ENCODE peak calls at places on chromosomes 3 and 15, in eight cellular contexts. H, E, P, A, R, M, G and Z are unnamed samples.

GRCh38 chr3:44555753-44556152 is 760 bp downstream of the ZKSCAN7 start:
- DNase-seq in P (no peak), M (no peak), E (no peak), A (no peak), R (no peak), H (no peak), G (no peak), Z (no peak)

GRCh38 chr15:87844031-87844430 is 412.5 kb downstream of the NTRK3 start:
- DNase-seq in E (no peak), A (no peak), H (no peak), R (no peak), M (no peak), P (no peak), G (no peak), Z (no peak)

GRCh38 chr15:69232144-69232543 is 66.6 kb upstream of the PAQR5 start:
- DNase-seq in M (no peak), E (no peak), R (no peak), G (no peak), A (no peak), H (no peak), P (no peak), Z (no peak)

GRCh38 chr15:69939513-69940440 is 157.9 kb downstream of the TLE3 start:
- DNase-seq in M (peak), P (no peak), E (no peak), A (no peak), G (no peak), R (no peak), H (no peak), Z (no peak)

GRCh38 chr3:98901032-98901464 is 447 bp downstream of the DCBLD2 start:
- DNase-seq in E (peak), P (peak), M (no peak), R (peak), H (peak), G (peak), A (no peak), Z (peak)

GRCh38 chr3:138230525-138230924 is 43.4 kb downstream of the ARMC8 start:
- DNase-seq in R (no peak), A (no peak), M (no peak), G (no peak), H (no peak), E (no peak), P (no peak), Z (no peak)

GRCh38 chr3:175065492-175065891 is 206.4 kb downstream of the NAALADL2 start:
- DNase-seq in H (no peak), R (no peak), M (no peak), G (no peak), A (no peak), P (no peak), E (no peak), Z (no peak)

GRCh38 chr3:183515968-183516851 is 39.3 kb downstream of the KLHL6 start:
- DNase-seq in M (no peak), R (no peak), G (no peak), H (no peak), A (peak), P (peak), E (no peak), Z (no peak)

GRCh38 chr3:57128863-57129602 is 36.1 kb downstream of the IL17RD start:
- DNase-seq in A (no peak), M (no peak), P (no peak), G (no peak), E (no peak), R (no peak), H (no peak), Z (no peak)

GRCh38 chr3:100073555-100074307 is 40.6 kb downstream of the FILIP1L start:
- DNase-seq in A (no peak), G (peak), R (no peak), H (no peak), M (no peak), E (peak), P (peak), Z (no peak)

GRCh38 chr3:122786067-122786466 is 7.6 kb downstream of the HSPBAP1 start:
- DNase-seq in P (no peak), A (no peak), E (no peak), M (no peak), G (no peak), R (no peak), H (no peak), Z (no peak)

GRCh38 chr3:64650096-64650622 is 37.6 kb downstream of the ADAMTS9 start:
- DNase-seq in R (no peak), H (no peak), M (no peak), A (no peak), G (no peak), P (no peak), E (no peak), Z (no peak)

GRCh38 chr3:129519896-129520440 is 8.5 kb upstream of the RHO start:
- DNase-seq in H (no peak), G (no peak), P (no peak), E (no peak), R (no peak), A (no peak), M (no peak), Z (no peak)
- TF ChIP-seq EP300 in H (no peak), G (no peak), P (no peak), E (no peak), R (no peak), A (no peak), M (no peak), Z (no peak)

GRCh38 chr15:49435201-49435600 is 12.2 kb downstream of the FGF7 start:
- DNase-seq in M (no peak), P (no peak), G (no peak), H (no peak), E (no peak), R (no peak), A (no peak), Z (no peak)
- TF ChIP-seq EP300 in M (no peak), P (no peak), G (no peak), H (no peak), E (no peak), R (no peak), A (no peak), Z (no peak)

GRCh38 chr3:128425846-128426127 is 40.9 kb downstream of the DNAJB8 start:
- DNase-seq in M (no peak), P (no peak), R (no peak), H (no peak), G (no peak), A (no peak), E (no peak), Z (no peak)

GRCh38 chr3:128424508-128425069 is 42.1 kb downstream of the DNAJB8 start:
- DNase-seq in P (no peak), R (no peak), H (peak), G (no peak), A (no peak), M (no peak), E (no peak), Z (no peak)

GRCh38 chr3:128427175-128427857 is 39.4 kb downstream of the DNAJB8 start:
- DNase-seq in A (no peak), R (no peak), G (no peak), H (no peak), P (no peak), E (no peak), M (no peak), Z (no peak)

GRCh38 chr3:128425142-128425845 is 41.4 kb downstream of the DNAJB8 start:
- DNase-seq in G (no peak), P (no peak), A (no peak), E (no peak), R (no peak), M (no peak), H (no peak), Z (no peak)

DNA sequence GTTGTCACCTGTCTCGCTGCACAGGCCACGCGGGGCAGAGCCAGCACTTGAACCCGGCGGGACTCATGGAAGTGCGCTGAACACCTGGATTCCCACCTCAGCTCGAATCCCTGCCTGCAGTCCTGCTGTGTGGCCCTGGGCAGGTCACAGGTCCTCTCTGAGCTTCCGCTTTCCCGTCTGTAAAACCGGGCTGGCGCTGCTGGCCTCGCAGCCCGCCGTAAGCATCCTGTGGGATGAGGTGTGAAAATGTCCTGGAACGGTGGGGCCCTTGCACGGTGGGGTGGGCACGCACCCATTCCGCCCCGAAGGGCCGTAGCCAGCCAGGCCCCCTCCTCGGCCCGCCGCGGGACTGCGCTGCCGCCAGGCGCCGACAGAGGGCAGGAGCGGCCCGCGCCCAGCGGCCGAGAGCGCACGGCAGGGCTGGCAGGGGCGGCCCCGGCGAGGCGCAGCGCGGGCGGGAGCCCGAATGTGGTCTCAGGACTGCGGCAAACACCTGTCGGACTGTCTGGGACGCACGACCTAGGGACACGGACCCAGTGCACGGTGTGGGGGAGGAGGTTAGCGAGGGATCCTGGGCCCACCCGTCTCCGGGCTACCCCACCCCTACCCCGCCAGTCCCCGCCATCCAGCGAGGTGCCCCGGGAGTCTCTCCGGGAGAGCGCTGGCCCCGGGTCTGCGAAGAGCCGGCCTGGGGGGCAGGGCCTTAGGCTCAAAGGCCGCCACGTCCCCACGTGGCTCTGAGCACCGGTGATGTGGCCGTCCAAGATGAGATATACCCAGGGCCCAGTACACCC is 40.4 kb downstream of the DNAJB8 start:
- DNase-seq in E (peak), A (no peak), G (no peak), M (no peak), P (peak), H (peak), R (peak), Z (peak)
- TF ChIP-seq EP300 in E (no peak), A (no peak), G (no peak), M (no peak), P (no peak), H (no peak), R (no peak), Z (no peak)

DNA sequence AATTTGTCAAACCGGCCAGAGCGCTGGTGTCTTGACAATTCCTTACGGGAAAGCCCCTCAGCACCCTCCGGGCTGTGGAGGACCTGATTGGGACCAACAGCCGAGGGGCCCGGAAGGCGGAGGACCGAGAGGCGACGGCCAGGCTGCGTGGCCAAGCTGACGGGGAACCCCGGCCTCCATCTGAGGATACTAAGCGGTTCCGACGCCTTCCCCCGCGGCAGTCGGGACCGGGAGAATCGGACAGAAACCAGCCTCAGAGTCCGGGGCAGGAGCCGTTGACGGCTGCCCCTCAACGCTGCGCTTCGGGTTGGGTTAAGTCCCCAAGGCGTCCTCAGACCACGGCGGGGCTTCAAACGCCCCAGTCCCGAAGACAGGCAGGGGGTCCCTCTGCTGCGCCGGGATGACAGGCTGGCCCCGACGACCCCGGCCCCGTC is 483 bp downstream of the ALDH1A2 start:
- DNase-seq in G (peak), E (peak), R (no peak), M (no peak), H (peak), P (peak), A (no peak), Z (no peak)
- TF ChIP-seq EP300 in G (no peak), E (no peak), R (no peak), M (no peak), H (no peak), P (no peak), A (no peak), Z (no peak)

GRCh38 chr15:38859574-38859973 is 295.0 kb upstream of the RASGRP1 start:
- DNase-seq in R (no peak), A (no peak), E (no peak), G (no peak), M (no peak), H (no peak), P (no peak), Z (no peak)

GRCh38 chr15:38854506-38854905 is 289.9 kb upstream of the RASGRP1 start:
- DNase-seq in A (no peak), P (no peak), H (no peak), E (no peak), G (no peak), M (no peak), R (no peak), Z (no peak)

GRCh38 chr15:38857814-38858213 is 293.2 kb upstream of the RASGRP1 start:
- DNase-seq in M (no peak), G (no peak), H (no peak), P (no peak), R (no peak), E (no peak), A (no peak), Z (no peak)

GRCh38 chr15:38853608-38854007 is 289.0 kb upstream of the RASGRP1 start:
- DNase-seq in R (no peak), P (no peak), M (no peak), G (no peak), A (no peak), H (no peak), E (no peak), Z (no peak)
- TF ChIP-seq EP300 in R (no peak), P (no peak), M (no peak), G (no peak), A (no peak), H (no peak), E (no peak), Z (no peak)

GRCh38 chr15:91853968-91854943 is 748 bp downstream of the SLCO3A1 start:
- DNase-seq in H (no peak), M (peak), G (peak), A (no peak), R (peak), P (peak), E (peak), Z (no peak)

GRCh38 chr15:91853501-91853967 is at the start of gene SLCO3A1:
- DNase-seq in H (peak), R (peak), P (peak), M (peak), A (no peak), E (peak), G (peak), Z (peak)

GRCh38 chr15:91855684-91856553 is 2.4 kb downstream of the SLCO3A1 start:
- DNase-seq in H (peak), P (peak), R (peak), E (no peak), G (no peak), M (peak), A (peak), Z (no peak)

GRCh38 chr15:91857224-91857585 is 3.7 kb downstream of the SLCO3A1 start:
- DNase-seq in H (no peak), G (no peak), A (no peak), P (no peak), R (no peak), E (no peak), M (peak), Z (no peak)

GRCh38 chr15:91855241-91855640 is 1.7 kb downstream of the SLCO3A1 start:
- DNase-seq in M (peak), G (no peak), E (no peak), R (no peak), P (no peak), H (no peak), A (no peak), Z (no peak)
- TF ChIP-seq EP300 in M (no peak), G (no peak), E (no peak), R (no peak), P (no peak), H (no peak), A (no peak), Z (no peak)

DNA sequence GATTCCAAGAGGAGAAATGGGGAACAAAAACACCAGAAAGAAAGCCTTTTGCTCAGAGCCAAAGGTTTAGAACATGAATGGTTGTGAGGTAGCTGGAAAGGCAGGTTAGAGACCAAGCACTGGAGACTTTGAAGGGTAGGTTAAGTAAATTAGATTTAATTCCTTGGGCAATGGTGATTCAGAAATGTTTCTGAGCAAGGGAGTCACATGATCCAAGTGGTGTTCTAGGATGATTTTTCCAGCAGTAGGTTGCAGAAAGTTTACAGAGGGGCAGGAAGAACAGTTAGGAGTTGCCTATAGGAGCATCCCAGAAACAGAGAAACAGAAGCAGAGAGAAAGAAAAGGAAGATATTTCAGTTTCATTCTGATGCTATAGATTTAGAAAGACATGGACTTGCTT is 139.8 kb downstream of the WDR76 start:
- DNase-seq in M (peak), R (no peak), P (no peak), A (no peak), E (no peak), H (no peak), G (no peak), Z (no peak)
- TF ChIP-seq EP300 in M (no peak), R (no peak), P (no peak), A (no peak), E (no peak), H (no peak), G (no peak), Z (no peak)